ENCODE peak calls at places on chromosomes 2 and 18, in seven cellular contexts. One of them, this sample, is unnamed.

GRCh38 chr18:26086959-26087358 is 3.5 kb downstream of the SS18 start:
- DNase-seq in T-helper 17 cell: no peak
- DNase-seq in ACHN: no peak
- DNase-seq in stimulated activated naive B cell treated with anti-CD40 and anti-IgM and Interleukin-4, amounts not matched to agents 10 μg/mL and 1 μg/mL and 100 μg/mL, for 72 hours: no peak
- DNase-seq in GM04503: no peak
- DNase-seq in RCC 7860: no peak
- DNase-seq in choroid plexus epithelial cell: no peak
- DNase-seq in this sample: no peak

GRCh38 chr2:44742054-44742453 is 199.4 kb upstream of the SIX3 start:
- DNase-seq in T-helper 17 cell: no peak
- DNase-seq in ACHN: no peak
- DNase-seq in stimulated activated naive B cell treated with anti-CD40 and anti-IgM and Interleukin-4, amounts not matched to agents 10 μg/mL and 1 μg/mL and 100 μg/mL, for 72 hours: no peak
- DNase-seq in GM04503: no peak
- DNase-seq in RCC 7860: no peak
- DNase-seq in choroid plexus epithelial cell: no peak
- DNase-seq in this sample: no peak

GRCh38 chr2:20052872-20053281 is 1.4 kb upstream of the LAPTM4A start:
- DNase-seq in T-helper 17 cell: no peak
- DNase-seq in ACHN: peak
- DNase-seq in stimulated activated naive B cell treated with anti-CD40 and anti-IgM and Interleukin-4, amounts not matched to agents 10 μg/mL and 1 μg/mL and 100 μg/mL, for 72 hours: no peak
- DNase-seq in GM04503: no peak
- DNase-seq in RCC 7860: peak
- DNase-seq in choroid plexus epithelial cell: peak
- DNase-seq in this sample: peak

GRCh38 chr2:126358122-126358521 is 297.8 kb upstream of the GYPC start:
- DNase-seq in T-helper 17 cell: no peak
- DNase-seq in ACHN: no peak
- DNase-seq in stimulated activated naive B cell treated with anti-CD40 and anti-IgM and Interleukin-4, amounts not matched to agents 10 μg/mL and 1 μg/mL and 100 μg/mL, for 72 hours: no peak
- DNase-seq in GM04503: no peak
- DNase-seq in RCC 7860: no peak
- DNase-seq in choroid plexus epithelial cell: no peak
- DNase-seq in this sample: no peak

GRCh38 chr2:26438926-26439325 is 37.2 kb downstream of the DRC1 start:
- DNase-seq in T-helper 17 cell: no peak
- DNase-seq in ACHN: no peak
- DNase-seq in stimulated activated naive B cell treated with anti-CD40 and anti-IgM and Interleukin-4, amounts not matched to agents 10 μg/mL and 1 μg/mL and 100 μg/mL, for 72 hours: no peak
- DNase-seq in GM04503: no peak
- DNase-seq in RCC 7860: no peak
- DNase-seq in choroid plexus epithelial cell: no peak
- DNase-seq in this sample: no peak

GRCh38 chr2:38074775-38075435 is 1.0 kb downstream of the CYP1B1 start:
- DNase-seq in T-helper 17 cell: no peak
- DNase-seq in ACHN: no peak
- DNase-seq in stimulated activated naive B cell treated with anti-CD40 and anti-IgM and Interleukin-4, amounts not matched to agents 10 μg/mL and 1 μg/mL and 100 μg/mL, for 72 hours: no peak
- DNase-seq in GM04503: no peak
- DNase-seq in RCC 7860: no peak
- DNase-seq in choroid plexus epithelial cell: peak
- DNase-seq in this sample: peak

GRCh38 chr18:77191241-77191751 is 58.4 kb upstream of the GALR1 start:
- DNase-seq in T-helper 17 cell: no peak
- DNase-seq in ACHN: no peak
- DNase-seq in stimulated activated naive B cell treated with anti-CD40 and anti-IgM and Interleukin-4, amounts not matched to agents 10 μg/mL and 1 μg/mL and 100 μg/mL, for 72 hours: no peak
- DNase-seq in GM04503: no peak
- DNase-seq in RCC 7860: no peak
- DNase-seq in choroid plexus epithelial cell: peak
- DNase-seq in this sample: no peak

GRCh38 chr2:9770308-9771100 is 72.8 kb upstream of the TAF1B start:
- DNase-seq in T-helper 17 cell: peak
- DNase-seq in ACHN: peak
- DNase-seq in stimulated activated naive B cell treated with anti-CD40 and anti-IgM and Interleukin-4, amounts not matched to agents 10 μg/mL and 1 μg/mL and 100 μg/mL, for 72 hours: no peak
- DNase-seq in GM04503: no peak
- DNase-seq in RCC 7860: peak
- DNase-seq in choroid plexus epithelial cell: peak
- DNase-seq in this sample: peak

GRCh38 chr2:61557386-61557785 is 19.2 kb upstream of the XPO1 start:
- DNase-seq in T-helper 17 cell: no peak
- DNase-seq in ACHN: no peak
- DNase-seq in stimulated activated naive B cell treated with anti-CD40 and anti-IgM and Interleukin-4, amounts not matched to agents 10 μg/mL and 1 μg/mL and 100 μg/mL, for 72 hours: no peak
- DNase-seq in GM04503: no peak
- DNase-seq in RCC 7860: no peak
- DNase-seq in choroid plexus epithelial cell: no peak
- DNase-seq in this sample: no peak